ENCODE peak calls at places on chromosomes 13 and 19, in seven cellular contexts. I, R, M, K, G, N and X are unnamed samples.

GRCh38 chr13:23991119-23991518 is 93.8 kb upstream of the C1QTNF9B start:
- DNase-seq in M (no peak), I (no peak), N (no peak), K (no peak), G (no peak), R (no peak), X (no peak)

GRCh38 chr13:74115138-74115537 is 19.1 kb downstream of the KLF12 start:
- DNase-seq in K (no peak), G (no peak), I (no peak), N (no peak), M (no peak), R (no peak), X (no peak)

GRCh38 chr19:49896863-49897621 is at the start of gene IL4I1:
- DNase-seq in R (no peak), I (no peak), K (no peak), M (peak; percentile 45), N (no peak), G (peak; percentile 79), X (no peak)

GRCh38 chr19:13633109-13633508 is 126.8 kb upstream of the CACNA1A start:
- DNase-seq in G (no peak), R (no peak), N (no peak), I (no peak), K (no peak), M (peak; percentile 85), X (no peak)

GRCh38 chr13:51778407-51778806 is 25.6 kb downstream of the DHRS12 start:
- DNase-seq in I (no peak), K (no peak), M (no peak), N (no peak), G (no peak), R (no peak), X (no peak)

GRCh38 chr13:110250258-110250891 is 56.6 kb downstream of the COL4A1 start:
- DNase-seq in G (no peak), I (no peak), M (no peak), R (peak; percentile 39), N (peak; percentile 70), K (no peak), X (peak; percentile 49)

GRCh38 chr13:31261241-31261640 is 61.5 kb downstream of the B3GLCT start:
- DNase-seq in R (no peak), G (no peak), K (no peak), N (no peak), M (no peak), I (no peak), X (no peak)

GRCh38 chr19:52936151-52936957 is 13.1 kb upstream of the ZNF888 start:
- DNase-seq in K (no peak), I (no peak), R (no peak), M (peak; percentile 63), G (no peak), N (no peak), X (no peak)

GRCh38 chr13:110777251-110777820 is 63.8 kb downstream of the ING1 start:
- DNase-seq in R (no peak), K (no peak), N (no peak), I (no peak), G (no peak), M (no peak), X (no peak)

GRCh38 chr13:32234914-32235313 is 80.2 kb downstream of the ZAR1L start:
- DNase-seq in N (no peak), G (no peak), K (no peak), M (no peak), R (no peak), I (no peak), X (no peak)

GRCh38 chr19:8826371-8826770 is 5.7 kb downstream of the ZNF558 start:
- DNase-seq in I (no peak), M (no peak), N (no peak), G (no peak), R (no peak), K (no peak), X (no peak)

GRCh38 chr19:20167020-20167644 is at the start of gene ZNF486:
- DNase-seq in I (no peak), R (peak; percentile 80), N (peak; percentile 96), G (no peak), M (peak; percentile 95), K (peak; percentile 98), X (peak; percentile 99)
- TF ChIP-seq POLR2A in I (no peak), R (peak; percentile 60), N (peak; percentile 21), G (no peak), M (peak; percentile 63), K (no peak), X (no peak)

DNA sequence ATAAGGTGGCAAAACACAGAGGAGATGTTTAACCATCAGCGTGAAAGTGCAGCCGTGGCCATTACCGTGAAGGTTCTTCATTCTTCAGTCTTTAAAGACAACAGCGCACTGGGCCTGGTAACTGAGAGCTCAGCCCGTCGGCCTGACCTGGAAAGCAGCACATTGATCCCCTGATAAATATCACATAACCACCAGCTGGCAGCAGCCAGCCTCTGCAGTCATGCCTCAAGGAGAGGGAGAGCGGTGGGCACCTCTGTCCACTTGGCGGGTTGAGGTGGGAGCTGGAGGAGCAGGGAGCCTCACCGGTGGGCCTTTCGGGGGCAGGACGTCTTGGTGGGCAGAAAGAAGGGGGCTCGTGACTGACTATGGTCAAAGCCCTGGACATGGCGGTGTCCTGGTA is 58.1 kb downstream of the MCF2L start:
- DNase-seq in N (no peak), K (no peak), G (no peak), R (no peak), M (no peak), I (no peak), X (no peak)
- TF ChIP-seq POLR2A in N (no peak), K (no peak), G (no peak), R (no peak), M (no peak), I (no peak), X (no peak)

GRCh38 chr19:18439025-18439909 is 1.3 kb upstream of the ISYNA1 start:
- DNase-seq in R (no peak), I (no peak), N (no peak), K (no peak), G (no peak), M (no peak), X (peak; percentile 82)

GRCh38 chr19:18436651-18437478 is 1.1 kb downstream of the ISYNA1 start:
- DNase-seq in I (peak; percentile 80), K (peak; percentile 71), G (peak; percentile 94), M (peak; percentile 86), R (peak; percentile 89), N (peak; percentile 85), X (peak; percentile 92)

GRCh38 chr19:18437481-18438330 is at the start of gene ISYNA1:
- DNase-seq in G (no peak), N (peak; percentile 73), I (no peak), K (peak; percentile 56), R (peak; percentile 92), M (peak; percentile 62), X (peak; percentile 82)

GRCh38 chr19:18439910-18440237 is 1.9 kb upstream of the ISYNA1 start:
- DNase-seq in N (no peak), G (no peak), R (no peak), I (no peak), M (no peak), K (no peak), X (no peak)

GRCh38 chr19:18438331-18439024 is 545 bp upstream of the ISYNA1 start:
- DNase-seq in I (no peak), G (no peak), N (peak; percentile 83), K (peak; percentile 50), R (peak; percentile 83), M (no peak), X (peak; percentile 88)
- TF ChIP-seq POLR2A in I (no peak), G (no peak), N (no peak), K (no peak), R (no peak), M (no peak), X (no peak)

GRCh38 chr19:16581145-16581970 is 9.1 kb upstream of the SLC35E1 start:
- DNase-seq in N (no peak), R (no peak), I (no peak), K (no peak), G (no peak), M (no peak), X (peak; percentile 84)
- TF ChIP-seq POLR2A in N (no peak), R (no peak), I (no peak), K (no peak), G (no peak), M (no peak), X (no peak)

DNA sequence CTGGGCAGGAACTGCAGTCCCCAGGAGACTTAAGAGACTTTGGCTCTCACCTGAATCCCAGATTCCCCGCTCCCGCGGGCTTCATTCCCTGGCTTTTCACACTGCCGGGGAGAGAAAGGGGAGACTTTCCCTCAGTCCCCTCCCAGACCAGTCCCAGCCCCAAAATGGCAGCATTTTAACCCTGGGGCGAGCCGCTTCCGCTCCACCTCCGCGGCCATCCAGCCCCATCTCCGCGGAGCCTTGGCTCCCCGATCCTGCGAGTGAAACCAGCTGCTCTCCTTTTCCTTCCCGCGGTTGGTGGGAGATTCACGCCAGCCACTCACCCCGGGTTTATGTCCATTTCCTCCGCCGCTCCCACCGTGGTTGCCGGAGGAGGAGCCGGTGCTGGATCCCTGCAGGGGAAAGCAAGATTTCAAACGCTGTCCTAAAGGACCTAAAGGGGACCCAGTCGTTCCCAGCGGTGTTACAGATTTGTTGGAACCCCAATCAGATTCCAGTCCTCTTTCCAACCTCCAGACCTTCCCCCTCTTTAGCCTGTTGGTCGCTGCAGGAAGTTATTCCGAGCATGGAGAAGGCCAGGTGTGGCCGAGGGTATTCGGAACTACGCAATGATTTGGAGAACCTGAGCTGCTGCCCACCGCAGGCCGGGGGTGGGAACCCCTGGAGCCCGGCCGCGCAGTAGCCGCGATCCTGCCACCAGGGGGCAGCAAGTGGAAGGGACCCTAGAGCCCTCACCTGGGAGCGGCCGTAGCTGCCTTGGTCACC is 3.4 kb downstream of the DMKN start:
- DNase-seq in G (peak; percentile 94), R (peak; percentile 96), I (peak; percentile 99), K (peak; percentile 83), N (peak; percentile 81), M (peak; percentile 86), X (peak; percentile 77)
- TF ChIP-seq POLR2A in G (peak; percentile 45), R (no peak), I (no peak), K (no peak), N (no peak), M (no peak), X (no peak)

GRCh38 chr13:49400755-49401659 is 42.9 kb downstream of the CAB39L start:
- DNase-seq in R (no peak), N (peak; percentile 21), G (no peak), I (no peak), M (peak; percentile 22), K (peak; percentile 47), X (peak; percentile 36)
- TF ChIP-seq POLR2A in R (peak; percentile 7), N (peak; percentile 44), G (no peak), I (no peak), M (peak; percentile 56), K (no peak), X (no peak)

GRCh38 chr13:99260216-99260615 is 2.0 kb upstream of the GPR18 start:
- DNase-seq in I (no peak), N (no peak), G (no peak), K (no peak), M (no peak), R (no peak), X (no peak)

GRCh38 chr13:99257291-99257690 is 888 bp downstream of the GPR18 start:
- DNase-seq in G (no peak), K (no peak), N (no peak), R (no peak), M (no peak), I (no peak), X (no peak)

GRCh38 chr13:99258946-99259345 is 767 bp upstream of the GPR18 start:
- DNase-seq in I (no peak), N (no peak), R (no peak), K (no peak), G (no peak), M (no peak), X (no peak)

GRCh38 chr13:99256709-99257108 is 1.5 kb downstream of the GPR18 start:
- DNase-seq in G (no peak), R (no peak), M (no peak), K (no peak), N (no peak), I (no peak), X (no peak)

GRCh38 chr13:99258210-99258860 is at the start of gene GPR18:
- DNase-seq in R (no peak), K (no peak), N (no peak), I (no peak), M (no peak), G (no peak), X (no peak)
- TF ChIP-seq POLR2A in R (no peak), K (no peak), N (no peak), I (no peak), M (peak; percentile 57), G (no peak), X (no peak)